ENCODE peak calls at places on chromosomes 12 and 14, in four cellular contexts. One of them, this sample, is unnamed.

GRCh38 chr12:95446511-95446910 is 27.4 kb upstream of the METAP2 start:
- DNase-seq in uterus: peak; percentile 37
- DNase-seq in astrocyte: peak; percentile 15
- DNase-seq in breast epithelium: no peak
- DNase-seq in this sample: no peak

GRCh38 chr14:46325777-46326176 is 325.8 kb downstream of the RPL10L start:
- DNase-seq in breast epithelium: no peak
- DNase-seq in astrocyte: no peak
- DNase-seq in uterus: no peak
- DNase-seq in this sample: no peak

GRCh38 chr12:73266206-73266605 is 994.0 kb downstream of the TRHDE start:
- DNase-seq in astrocyte: no peak
- DNase-seq in uterus: no peak
- DNase-seq in breast epithelium: no peak
- DNase-seq in this sample: no peak

GRCh38 chr14:24816011-24816928 is 182.3 kb upstream of the GZMB start:
- DNase-seq in uterus: no peak
- DNase-seq in astrocyte: peak; percentile 68
- DNase-seq in breast epithelium: no peak
- DNase-seq in this sample: no peak

GRCh38 chr12:66438601-66439000 is 136.3 kb downstream of the HELB start:
- DNase-seq in uterus: no peak
- DNase-seq in breast epithelium: no peak
- DNase-seq in astrocyte: peak; percentile 21
- DNase-seq in this sample: no peak

GRCh38 chr14:93788307-93788556 is at the start of gene PRIMA1:
- DNase-seq in breast epithelium: no peak
- DNase-seq in uterus: no peak
- DNase-seq in astrocyte: no peak
- DNase-seq in this sample: no peak

GRCh38 chr14:53516261-53516774 is 363.2 kb upstream of the DDHD1 start:
- DNase-seq in breast epithelium: no peak
- DNase-seq in astrocyte: peak; percentile 80
- DNase-seq in uterus: no peak
- DNase-seq in this sample: no peak

GRCh38 chr12:75945581-75945980 is 86.0 kb downstream of the PHLDA1 start:
- DNase-seq in uterus: no peak
- DNase-seq in breast epithelium: no peak
- DNase-seq in astrocyte: no peak
- DNase-seq in this sample: no peak

GRCh38 chr12:75690556-75690955 is 179.1 kb upstream of the KRR1 start:
- DNase-seq in uterus: no peak
- DNase-seq in breast epithelium: no peak
- DNase-seq in astrocyte: peak; percentile 99
- DNase-seq in this sample: no peak

GRCh38 chr14:104316121-104316722 is 177.8 kb downstream of the KIF26A start:
- DNase-seq in uterus: no peak
- DNase-seq in breast epithelium: no peak
- DNase-seq in astrocyte: no peak
- DNase-seq in this sample: no peak

GRCh38 chr12:106137456-106138278 is 1.1 kb downstream of the NUAK1 start:
- DNase-seq in astrocyte: no peak
- DNase-seq in uterus: no peak
- DNase-seq in breast epithelium: no peak
- DNase-seq in this sample: no peak

DNA sequence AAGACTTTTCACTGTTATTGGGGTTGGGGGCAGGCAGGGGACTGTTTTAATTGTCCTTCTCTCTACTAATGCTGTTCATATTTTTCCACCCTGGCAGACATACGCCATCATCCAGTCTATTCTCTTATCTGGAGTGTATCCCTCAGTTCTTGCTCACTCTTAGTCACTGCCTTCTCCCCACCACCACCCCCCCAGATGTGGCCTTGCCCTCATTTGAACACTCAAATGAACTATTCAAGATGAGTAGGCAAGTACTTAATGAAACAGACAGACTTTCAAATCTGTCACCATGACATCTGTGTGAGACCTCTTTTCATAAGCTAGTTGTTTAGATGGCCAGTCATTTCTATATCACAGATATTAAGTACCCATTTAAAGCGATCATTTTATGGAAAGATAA is 10.1 kb downstream of the NUDT4 start:
- DNase-seq in astrocyte: peak; percentile 77
- DNase-seq in breast epithelium: no peak
- DNase-seq in uterus: no peak
- DNase-seq in this sample: no peak
- H3K4me1 ChIP-seq in astrocyte: peaks cover 20% of the 10 kb centered on the region
- H3K4me1 ChIP-seq in breast epithelium: no peaks in the 10 kb centered on the region
- H3K4me1 ChIP-seq in uterus: no peaks in the 10 kb centered on the region
- H3K4me1 ChIP-seq in this sample: peaks cover 53% of the 10 kb centered on the region

GRCh38 chr12:104793968-104794367 is 164.1 kb downstream of the SLC41A2 start:
- DNase-seq in uterus: no peak
- DNase-seq in astrocyte: no peak
- DNase-seq in breast epithelium: no peak
- DNase-seq in this sample: no peak

GRCh38 chr12:104790296-104791125 is 167.6 kb downstream of the SLC41A2 start:
- DNase-seq in uterus: peak; percentile 37
- DNase-seq in astrocyte: no peak
- DNase-seq in breast epithelium: no peak
- DNase-seq in this sample: no peak

GRCh38 chr12:104792570-104792969 is 165.5 kb downstream of the SLC41A2 start:
- DNase-seq in astrocyte: peak; percentile 94
- DNase-seq in uterus: peak; percentile 57
- DNase-seq in breast epithelium: peak; percentile 44
- DNase-seq in this sample: peak; percentile 64

GRCh38 chr12:104796475-104796862 is 161.6 kb downstream of the SLC41A2 start:
- DNase-seq in uterus: no peak
- DNase-seq in astrocyte: no peak
- DNase-seq in breast epithelium: no peak
- DNase-seq in this sample: no peak

DNA sequence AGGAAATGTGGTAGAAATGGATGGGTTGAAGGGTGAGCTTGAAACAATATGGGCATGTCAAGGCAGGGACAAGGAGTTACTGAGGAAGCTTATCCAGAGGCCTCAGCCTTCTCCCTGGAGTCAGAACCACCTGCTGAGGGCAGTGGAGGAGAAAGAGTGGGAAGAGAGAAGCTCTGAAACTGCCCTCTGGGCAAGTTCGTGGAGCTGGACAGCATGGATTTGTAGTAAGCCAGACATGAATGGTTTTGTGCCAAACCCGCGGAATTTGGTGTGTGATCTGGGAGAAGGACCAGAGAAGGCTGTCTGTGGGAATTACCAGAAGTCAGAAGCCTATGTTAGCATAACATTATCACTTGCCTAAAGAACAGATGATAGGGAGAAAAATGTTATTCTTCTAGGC is 164.8 kb downstream of the SLC41A2 start:
- DNase-seq in breast epithelium: peak; percentile 69
- DNase-seq in uterus: peak; percentile 17
- DNase-seq in astrocyte: peak; percentile 88
- DNase-seq in this sample: no peak
- TF ChIP-seq CTCF in breast epithelium: no peak
- TF ChIP-seq CTCF in uterus: no peak
- TF ChIP-seq CTCF in astrocyte: no peak
- TF ChIP-seq CTCF in this sample: no peak

GRCh38 chr12:55931317-55931779 is 386 bp downstream of the DGKA start:
- DNase-seq in astrocyte: no peak
- DNase-seq in uterus: peak; percentile 33
- DNase-seq in breast epithelium: no peak
- DNase-seq in this sample: no peak
- H3K4me1 ChIP-seq in astrocyte: peaks cover 35% of the 10 kb centered on the region
- H3K4me1 ChIP-seq in uterus: peaks cover 4% of the 10 kb centered on the region
- H3K4me1 ChIP-seq in breast epithelium: peaks cover 4% of the 10 kb centered on the region
- H3K4me1 ChIP-seq in this sample: peaks cover 33% of the 10 kb centered on the region

DNA sequence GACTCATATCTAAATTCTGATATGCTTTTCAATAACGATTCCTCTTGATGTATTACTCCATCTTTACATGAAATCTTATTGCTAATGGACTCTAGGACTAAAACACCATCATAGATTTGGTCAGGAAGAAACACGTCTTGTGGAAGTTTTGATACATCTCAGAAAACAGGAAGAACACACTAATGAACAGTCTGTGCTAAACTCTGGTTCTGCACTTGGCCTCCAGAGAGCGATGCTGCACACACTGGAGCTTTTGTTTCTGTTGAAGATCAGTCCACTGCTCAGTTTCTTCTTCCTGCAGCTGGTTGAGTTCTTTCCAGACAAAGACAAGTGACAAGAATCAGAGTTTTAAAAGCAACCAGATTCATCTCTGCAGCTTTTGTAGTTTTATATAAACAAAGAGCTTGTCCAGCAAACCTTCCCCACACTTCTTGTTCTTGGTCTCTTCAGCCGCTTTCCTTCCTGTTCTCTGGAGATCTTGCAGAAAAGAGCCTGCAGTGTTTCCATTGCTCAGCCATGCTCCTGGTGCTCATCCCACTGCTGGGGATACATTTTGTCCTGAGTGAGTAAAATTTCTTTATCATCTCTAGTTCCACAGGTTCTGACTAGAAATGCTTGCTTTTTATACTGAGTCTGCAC is 229.1 kb upstream of the OR4E1 start:
- DNase-seq in uterus: no peak
- DNase-seq in breast epithelium: no peak
- DNase-seq in astrocyte: no peak
- DNase-seq in this sample: no peak
- TF ChIP-seq CTCF in uterus: no peak
- TF ChIP-seq CTCF in breast epithelium: no peak
- TF ChIP-seq CTCF in astrocyte: peak; percentile 23
- TF ChIP-seq CTCF in this sample: no peak

GRCh38 chr14:95475540-95476240 is 40.8 kb downstream of the SYNE3 start:
- DNase-seq in astrocyte: no peak
- DNase-seq in breast epithelium: no peak
- DNase-seq in uterus: no peak
- DNase-seq in this sample: no peak

GRCh38 chr14:95476747-95477146 is 39.7 kb downstream of the SYNE3 start:
- DNase-seq in breast epithelium: no peak
- DNase-seq in uterus: no peak
- DNase-seq in astrocyte: no peak
- DNase-seq in this sample: no peak

GRCh38 chr14:95474486-95474885 is 42.0 kb downstream of the SYNE3 start:
- DNase-seq in breast epithelium: no peak
- DNase-seq in uterus: no peak
- DNase-seq in astrocyte: no peak
- DNase-seq in this sample: no peak

GRCh38 chr14:95472819-95473251 is 43.6 kb downstream of the SYNE3 start:
- DNase-seq in breast epithelium: no peak
- DNase-seq in astrocyte: no peak
- DNase-seq in uterus: no peak
- DNase-seq in this sample: no peak

GRCh38 chr14:95474941-95475340 is 41.5 kb downstream of the SYNE3 start:
- DNase-seq in astrocyte: no peak
- DNase-seq in breast epithelium: no peak
- DNase-seq in uterus: no peak
- DNase-seq in this sample: no peak
- H3K4me1 ChIP-seq in astrocyte: peaks cover 4% of the 10 kb centered on the region
- H3K4me1 ChIP-seq in breast epithelium: no peaks in the 10 kb centered on the region
- H3K4me1 ChIP-seq in uterus: peaks cover 11% of the 10 kb centered on the region
- H3K4me1 ChIP-seq in this sample: peaks cover 26% of the 10 kb centered on the region